ENCODE peak calls at places on chromosomes 7 and 10, in six cellular contexts. F, I, W, P, O and D are unnamed samples.

GRCh38 chr7:28774529-28775057 is 183.5 kb downstream of the TRIL start:
- DNase-seq in F (no peak), I (no peak), O (no peak), P (no peak), W (no peak), D (no peak)

GRCh38 chr7:102834999-102835398 is 77.8 kb upstream of the LRRC17 start:
- DNase-seq in W (peak), F (no peak), O (peak), I (no peak), P (no peak), D (peak)

GRCh38 chr10:79125092-79125491 is 56.3 kb downstream of the ZMIZ1 start:
- DNase-seq in W (no peak), F (no peak), O (no peak), I (no peak), P (no peak), D (no peak)

GRCh38 chr10:95517536-95518454 is 43.4 kb downstream of the SORBS1 start:
- DNase-seq in W (peak), I (no peak), O (no peak), P (no peak), F (no peak), D (peak)

GRCh38 chr7:44157116-44158059 is 16.3 kb upstream of the MYL7 start:
- DNase-seq in F (no peak), W (no peak), P (no peak), O (no peak), I (peak), D (no peak)

GRCh38 chr10:23106508-23106907 is 11.1 kb downstream of the MSRB2 start:
- DNase-seq in O (no peak), P (no peak), W (no peak), I (peak), F (no peak), D (no peak)

GRCh38 chr7:29564455-29565185 is 985 bp downstream of the PRR15 start:
- DNase-seq in I (peak), P (no peak), O (peak), W (peak), F (no peak), D (peak)

GRCh38 chr10:97332586-97333350 is 1.8 kb downstream of the FRAT2 start:
- DNase-seq in P (no peak), O (peak), W (peak), F (peak), I (peak), D (peak)

GRCh38 chr10:97916586-97916985 is 66.9 kb downstream of the GOLGA7B start:
- DNase-seq in P (no peak), I (no peak), O (no peak), F (no peak), W (no peak), D (no peak)

GRCh38 chr10:287814-288213 is 152.6 kb downstream of the ZMYND11 start:
- DNase-seq in P (no peak), I (peak), W (peak), F (no peak), O (peak), D (no peak)

GRCh38 chr10:9759596-9759995 is 1258.1 kb upstream of the CELF2 start:
- DNase-seq in I (no peak), O (no peak), W (no peak), P (no peak), F (no peak), D (no peak)

GRCh38 chr10:111890046-111890445 is 293.5 kb downstream of the GPAM start:
- DNase-seq in P (no peak), I (no peak), O (no peak), F (no peak), W (no peak), D (no peak)

GRCh38 chr7:47720141-47720906 is 138.4 kb upstream of the TNS3 start:
- DNase-seq in I (no peak), F (no peak), P (no peak), W (peak), O (peak), D (peak)

DNA sequence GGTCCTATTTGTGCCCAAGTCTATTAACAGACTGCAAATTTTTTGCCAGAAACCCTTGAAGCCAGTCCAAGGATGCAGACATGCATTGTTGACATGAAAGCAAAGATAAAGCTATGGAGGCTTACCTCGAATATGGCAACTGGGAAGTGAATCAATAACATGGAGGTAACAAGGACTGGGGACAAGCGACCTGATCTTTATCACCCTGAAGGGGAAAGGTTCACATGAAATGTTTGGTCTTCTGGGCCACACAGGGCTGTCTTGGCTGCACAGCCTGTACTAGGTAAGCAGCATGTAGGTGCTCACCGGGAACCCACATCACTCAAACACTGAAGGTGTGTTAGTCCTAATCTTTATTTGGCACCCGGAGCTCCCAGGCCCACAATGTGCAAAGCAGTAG is 17.9 kb downstream of the ERCC6 start:
- DNase-seq in F (no peak), W (no peak), O (no peak), I (no peak), P (no peak), D (no peak)
- H3K14ac ChIP-seq in F (no peak), W (no peak), O (no peak), I (no peak), P (no peak), D (no peak)

GRCh38 chr7:131211500-131211899 is 116.2 kb upstream of the MKLN1 start:
- DNase-seq in W (no peak), I (no peak), F (no peak), O (no peak), P (no peak), D (no peak)
- H3K14ac ChIP-seq in W (no peak), I (no peak), F (no peak), O (no peak), P (no peak), D (no peak)

GRCh38 chr7:158804335-158804734 is 25.0 kb downstream of the ESYT2 start:
- DNase-seq in P (no peak), F (no peak), O (no peak), W (no peak), I (no peak), D (no peak)
- H3K14ac ChIP-seq in P (no peak), F (no peak), O (no peak), W (no peak), I (no peak), D (no peak)

DNA sequence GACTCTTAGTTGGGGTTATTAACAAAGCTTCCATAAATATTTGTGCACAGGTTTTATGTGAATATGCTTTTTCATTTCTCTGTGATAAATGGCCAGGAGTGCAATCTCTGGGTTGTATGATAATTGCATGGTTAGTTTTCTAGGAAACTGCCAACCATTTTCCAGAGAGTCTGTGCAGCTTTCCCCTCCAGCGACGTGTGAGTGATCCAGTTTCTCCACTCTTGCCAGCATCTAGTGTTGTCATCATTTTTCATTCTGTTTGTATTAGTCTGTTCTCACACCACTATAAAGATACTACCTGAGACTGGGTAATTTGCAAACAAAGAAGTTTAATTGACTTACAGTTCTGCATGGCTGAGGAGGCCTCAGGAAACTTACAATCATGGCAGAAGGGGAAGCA is 319.6 kb upstream of the SHH start:
- DNase-seq in W (no peak), F (no peak), O (peak), P (no peak), I (no peak), D (no peak)
- H3K14ac ChIP-seq in W (no peak), F (no peak), O (no peak), P (no peak), I (no peak), D (no peak)

DNA sequence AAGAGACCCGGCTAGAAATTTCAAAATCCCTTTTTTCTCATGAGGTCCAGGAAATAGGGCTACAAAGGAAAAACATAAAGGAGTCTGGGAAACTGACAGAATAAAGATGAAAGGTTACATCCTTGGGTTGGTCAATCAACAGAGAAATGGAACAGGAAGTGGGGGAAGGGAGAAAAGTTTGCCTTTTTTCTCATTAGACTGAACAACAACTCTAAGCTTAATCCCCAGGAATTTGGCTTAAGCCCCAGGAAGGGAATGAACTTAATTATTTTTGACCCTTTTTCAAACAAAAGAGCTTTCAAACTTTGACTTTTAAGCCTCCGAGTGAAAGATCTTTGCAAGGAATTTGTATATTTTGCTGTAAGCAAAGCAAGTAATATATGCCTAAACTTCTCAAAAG is 32.7 kb downstream of the LGI1 start:
- DNase-seq in W (peak), P (no peak), I (no peak), F (peak), O (no peak), D (no peak)
- H3K14ac ChIP-seq in W (no peak), P (no peak), I (no peak), F (no peak), O (no peak), D (no peak)

GRCh38 chr10:130282492-130283233 is 146.5 kb downstream of the GLRX3 start:
- DNase-seq in F (no peak), P (no peak), W (peak), O (no peak), I (no peak), D (no peak)
- H3K14ac ChIP-seq in F (no peak), P (no peak), W (no peak), O (no peak), I (no peak), D (no peak)

GRCh38 chr10:126571203-126571602 is 99.3 kb downstream of the C10orf90 start:
- DNase-seq in F (no peak), I (peak), W (no peak), P (peak), O (peak), D (no peak)

GRCh38 chr10:126569513-126570447 is 100.7 kb downstream of the C10orf90 start:
- DNase-seq in I (no peak), O (peak), F (no peak), W (peak), P (no peak), D (peak)

GRCh38 chr10:126565871-126566270 is 104.6 kb downstream of the C10orf90 start:
- DNase-seq in F (no peak), O (no peak), P (no peak), I (no peak), W (no peak), D (no peak)

GRCh38 chr10:126570631-126571170 is 99.8 kb downstream of the C10orf90 start:
- DNase-seq in W (peak), I (no peak), F (no peak), P (no peak), O (peak), D (no peak)

GRCh38 chr10:126568809-126569208 is 101.7 kb downstream of the C10orf90 start:
- DNase-seq in I (no peak), F (no peak), O (no peak), P (no peak), W (no peak), D (no peak)
- H3K14ac ChIP-seq in I (no peak), F (no peak), O (no peak), P (no peak), W (no peak), D (no peak)

GRCh38 chr10:11636761-11637166 is 25.3 kb upstream of the USP6NL start:
- DNase-seq in W (no peak), P (no peak), I (no peak), F (no peak), O (no peak), D (no peak)
- H3K14ac ChIP-seq in W (no peak), P (no peak), I (no peak), F (no peak), O (no peak), D (no peak)